ENCODE peak calls at places on chromosomes 2 and 18, in six cellular contexts. F is SK-N-DZ, B is nucleus accumbens, P is Caki2, Z is AG09309, D is T follicular helper cell. C is an unnamed sample.

GRCh38 chr2:30255466-30256408 is 24.4 kb downstream of the LBH start:
- DNase-seq in F (no peak), B (no peak), P (no peak), Z (no peak), D (no peak), C (no peak)

GRCh38 chr18:66646622-66647021 is 42.7 kb upstream of the CDH19 start:
- DNase-seq in F (no peak), B (no peak), P (no peak), Z (no peak), D (no peak), C (peak; percentile 22)

GRCh38 chr2:72008608-72009007 is 139.1 kb downstream of the CYP26B1 start:
- DNase-seq in F (no peak), B (no peak), P (no peak), Z (no peak), D (no peak), C (no peak)

GRCh38 chr2:29273004-29273703 is 157.9 kb downstream of the CLIP4 start:
- DNase-seq in F (no peak), B (no peak), P (no peak), Z (no peak), D (no peak), C (no peak)

GRCh38 chr18:60202702-60203101 is 169.9 kb downstream of the MC4R start:
- DNase-seq in F (no peak), B (no peak), P (no peak), Z (no peak), D (no peak), C (no peak)

GRCh38 chr2:234982096-234982834 is 30.4 kb downstream of the SH3BP4 start:
- DNase-seq in F (no peak), B (no peak), P (no peak), Z (no peak), D (no peak), C (no peak)

GRCh38 chr2:85240055-85240454 is 87.7 kb downstream of the TGOLN2 start:
- DNase-seq in F (no peak), B (no peak), P (no peak), Z (no peak), D (no peak), C (no peak)

GRCh38 chr2:127320586-127321275 is 26.8 kb upstream of the ERCC3 start:
- DNase-seq in F (no peak), B (no peak), P (no peak), Z (no peak), D (no peak), C (no peak)

GRCh38 chr2:180240774-180241173 is 233.7 kb upstream of the CWC22 start:
- DNase-seq in F (no peak), B (no peak), P (peak; percentile 23), Z (no peak), D (no peak), C (peak; percentile 9)

GRCh38 chr2:207423886-207424285 is 105.9 kb upstream of the CREB1 start:
- DNase-seq in F (no peak), B (no peak), P (no peak), Z (peak; percentile 83), D (no peak), C (peak; percentile 49)

GRCh38 chr2:18991177-18992168 is 366.9 kb downstream of the OSR1 start:
- DNase-seq in F (no peak), B (peak; percentile 5), P (peak; percentile 95), Z (peak; percentile 89), D (no peak), C (peak; percentile 83)

GRCh38 chr2:10331033-10331701 is 28.5 kb downstream of the HPCAL1 start:
- DNase-seq in F (no peak), B (no peak), P (peak; percentile 92), Z (no peak), D (peak; percentile 61), C (no peak)

GRCh38 chr2:61419570-61419969 is 51.3 kb downstream of the USP34 start:
- DNase-seq in F (no peak), B (no peak), P (no peak), Z (no peak), D (no peak), C (no peak)

GRCh38 chr18:77101410-77102245 is 31.0 kb downstream of the MBP start:
- DNase-seq in F (no peak), B (no peak), P (peak; percentile 87), Z (peak; percentile 91), D (no peak), C (peak; percentile 94)

GRCh38 chr2:85601771-85602475 is 575 bp downstream of the TMEM150A start:
- DNase-seq in F (no peak), B (peak; percentile 77), P (no peak), Z (no peak), D (no peak), C (no peak)

GRCh38 chr2:223101340-223102039 is 49.5 kb downstream of the KCNE4 start:
- DNase-seq in F (peak; percentile 72), B (no peak), P (peak; percentile 37), Z (no peak), D (no peak), C (no peak)

GRCh38 chr2:39469807-39470206 is 32.7 kb upstream of the MAP4K3 start:
- DNase-seq in F (no peak), B (no peak), P (no peak), Z (no peak), D (no peak), C (no peak)

GRCh38 chr2:1593371-1594205 is 150.7 kb downstream of the PXDN start:
- DNase-seq in F (peak; percentile 86), B (no peak), P (peak; percentile 87), Z (no peak), D (no peak), C (peak; percentile 78)

GRCh38 chr2:110948027-110948687 is 172.6 kb upstream of the BCL2L11 start:
- DNase-seq in F (peak; percentile 7), B (no peak), P (no peak), Z (no peak), D (no peak), C (no peak)

GRCh38 chr2:207491086-207491485 is 38.7 kb upstream of the CREB1 start:
- DNase-seq in F (no peak), B (no peak), P (no peak), Z (no peak), D (no peak), C (no peak)

GRCh38 chr2:109098251-109098920 is 30.6 kb upstream of the SH3RF3 start:
- DNase-seq in F (no peak), B (no peak), P (no peak), Z (no peak), D (no peak), C (no peak)

GRCh38 chr2:169348321-169349002 is 13.9 kb downstream of the LRP2 start:
- DNase-seq in F (no peak), B (peak; percentile 28), P (no peak), Z (no peak), D (no peak), C (no peak)

GRCh38 chr2:131044078-131044756 is 49.0 kb downstream of the FAM168B start:
- DNase-seq in F (no peak), B (no peak), P (no peak), Z (no peak), D (no peak), C (no peak)

GRCh38 chr2:109382236-109382930 is 231.4 kb downstream of the SEPTIN10 start:
- DNase-seq in F (no peak), B (no peak), P (no peak), Z (no peak), D (no peak), C (no peak)

GRCh38 chr2:57407742-57408343 is 638.8 kb upstream of the VRK2 start:
- DNase-seq in F (no peak), B (no peak), P (no peak), Z (no peak), D (no peak), C (no peak)

GRCh38 chr2:3182848-3183247 is 194.8 kb downstream of the EIPR1 start:
- DNase-seq in F (no peak), B (no peak), P (no peak), Z (no peak), D (no peak), C (no peak)

GRCh38 chr2:213119061-213119809 is 32.2 kb downstream of the IKZF2 start:
- DNase-seq in F (no peak), B (no peak), P (no peak), Z (peak; percentile 55), D (no peak), C (peak; percentile 52)

GRCh38 chr2:150624001-150624401 is 136.5 kb upstream of the RND3 start:
- DNase-seq in F (peak; percentile 26), B (no peak), P (no peak), Z (no peak), D (no peak), C (no peak)

GRCh38 chr18:23964282-23965238 is 50.0 kb upstream of the TTC39C start:
- DNase-seq in F (peak; percentile 73), B (no peak), P (peak; percentile 30), Z (no peak), D (peak; percentile 37), C (no peak)

GRCh38 chr2:19682493-19682892 is 219.3 kb downstream of the TTC32 start:
- DNase-seq in F (no peak), B (no peak), P (peak; percentile 86), Z (no peak), D (no peak), C (no peak)

GRCh38 chr2:70525032-70525431 is 28.6 kb downstream of the TGFA start:
- DNase-seq in F (no peak), B (no peak), P (peak; percentile 94), Z (no peak), D (no peak), C (no peak)

GRCh38 chr2:3073721-3074120 is 303.9 kb downstream of the EIPR1 start:
- DNase-seq in F (no peak), B (no peak), P (no peak), Z (no peak), D (no peak), C (no peak)

C was measured in HS-5.